ENCODE peak calls at places on chromosomes 12 and 14, in six cellular contexts. O is RPMI7951; V is CD4-positive, CD25-positive, alpha-beta regulatory T cell; H is mammary epithelial cell; F is CD8-positive, alpha-beta memory T cell; J is HT-29. B is an unnamed sample.

GRCh38 chr12:19382111-19382526 is 57.2 kb upstream of the AEBP2 start:
- DNase-seq in O (peak), H (peak), J (peak), F (no peak), V (no peak), B (peak)

GRCh38 chr12:129028824-129029223 is 175.5 kb downstream of the GLT1D1 start:
- DNase-seq in J (no peak), V (no peak), F (no peak), H (no peak), O (no peak), B (no peak)

GRCh38 chr12:132356686-132357622 is 27.6 kb upstream of the GALNT9 start:
- DNase-seq in J (peak), F (no peak), H (peak), V (no peak), O (peak), B (peak)

GRCh38 chr12:40752011-40752410 is 59.8 kb downstream of the CNTN1 start:
- DNase-seq in J (peak), F (no peak), O (no peak), V (no peak), H (peak), B (no peak)

GRCh38 chr14:87901196-87901595 is 91.8 kb downstream of the GALC start:
- DNase-seq in V (no peak), J (no peak), F (no peak), H (no peak), O (no peak), B (no peak)

GRCh38 chr12:108381793-108382436 is 42.8 kb upstream of the CMKLR1 start:
- DNase-seq in V (no peak), J (peak), H (no peak), O (peak), F (no peak), B (peak)

GRCh38 chr12:64609543-64610091 is 678 bp upstream of the RASSF3 start:
- DNase-seq in F (no peak), H (peak), V (peak), J (peak), O (peak), B (no peak)

GRCh38 chr12:50246873-50247612 is 36.3 kb downstream of the LIMA1 start:
- DNase-seq in F (no peak), J (peak), H (peak), V (no peak), O (peak), B (peak)

GRCh38 chr12:107319536-107320030 is 226.2 kb upstream of the CRY1 start:
- DNase-seq in O (no peak), H (peak), F (no peak), V (peak), J (no peak), B (no peak)

GRCh38 chr14:58572092-58572853 is 65.5 kb upstream of the DACT1 start:
- DNase-seq in F (no peak), H (peak), O (peak), V (no peak), J (no peak), B (peak)

GRCh38 chr14:106831322-106831720 is 1304.9 kb downstream of the TMEM121 start:
- DNase-seq in H (no peak), J (peak), O (no peak), F (peak), V (peak), B (no peak)

GRCh38 chr12:20426191-20426590 is 57.9 kb downstream of the PDE3A start:
- DNase-seq in V (no peak), J (no peak), H (no peak), O (no peak), F (no peak), B (no peak)

GRCh38 chr14:104094709-104095425 is 9.4 kb downstream of the ASPG start:
- DNase-seq in O (no peak), J (peak), H (peak), F (peak), V (peak), B (peak)

GRCh38 chr14:56237398-56237797 is 119.2 kb downstream of the PELI2 start:
- DNase-seq in H (no peak), O (no peak), V (no peak), F (no peak), J (no peak), B (no peak)

GRCh38 chr14:91249841-91250616 is 5.5 kb upstream of the GPR68 start:
- DNase-seq in V (peak), H (peak), O (peak), F (peak), J (peak), B (peak)

GRCh38 chr12:102543494-102543893 is 63.1 kb upstream of the IGF1 start:
- DNase-seq in O (no peak), F (no peak), V (no peak), J (peak), H (no peak), B (peak)

GRCh38 chr12:96400631-96401060 is 407 bp upstream of the CDK17 start:
- DNase-seq in V (no peak), F (no peak), H (peak), J (no peak), O (peak), B (no peak)

GRCh38 chr12:1591029-1591428 is 3.4 kb downstream of the FBXL14 start:
- DNase-seq in F (no peak), V (peak), H (peak), J (no peak), O (peak), B (no peak)

GRCh38 chr14:50021261-50021660 is 95.1 kb downstream of the VCPKMT start:
- DNase-seq in F (no peak), H (no peak), V (peak), O (no peak), J (no peak), B (no peak)

GRCh38 chr12:117052386-117053049 is 46.7 kb downstream of the TESC start:
- DNase-seq in V (no peak), H (no peak), O (no peak), F (no peak), J (no peak), B (no peak)

GRCh38 chr12:6551496-6552139 is 4.2 kb downstream of the IFFO1 start:
- DNase-seq in O (peak), H (no peak), J (peak), F (no peak), V (no peak), B (peak)

GRCh38 chr14:67665886-67666285 is 8.5 kb downstream of the VTI1B start:
- DNase-seq in H (peak), J (no peak), F (no peak), O (no peak), V (no peak), B (no peak)

GRCh38 chr12:4957781-4958180 is 48.1 kb downstream of the KCNA1 start:
- DNase-seq in J (no peak), O (no peak), V (no peak), H (no peak), F (no peak), B (no peak)

GRCh38 chr14:57293851-57294837 is 25.4 kb downstream of the AP5M1 start:
- DNase-seq in V (peak), H (no peak), O (no peak), J (no peak), F (no peak), B (no peak)

GRCh38 chr12:96434107-96434506 is 33.9 kb upstream of the CDK17 start:
- DNase-seq in F (peak), H (no peak), O (peak), J (no peak), V (peak), B (peak)

GRCh38 chr12:75908961-75909699 is 122.4 kb downstream of the PHLDA1 start:
- DNase-seq in J (no peak), F (no peak), O (peak), V (no peak), H (no peak), B (peak)

GRCh38 chr14:75150150-75150549 is 23.3 kb upstream of the NEK9 start:
- DNase-seq in O (no peak), J (no peak), H (no peak), F (no peak), V (no peak), B (no peak)

GRCh38 chr12:6745751-6746525 is 7.0 kb downstream of the MLF2 start:
- DNase-seq in O (no peak), V (no peak), H (peak), F (no peak), J (no peak), B (peak)

B was measured in Daoy.